ENCODE peak calls at places on chromosomes 13 and 19, in five cellular contexts. Q, D, E, F and S are unnamed samples.

GRCh38 chr19:10961763-10962536 is 1.1 kb downstream of the SMARCA4 start:
- DNase-seq in Q (no peak), D (no peak), E (no peak), F (peak; percentile 29), S (peak; percentile 24)

GRCh38 chr13:99033814-99034213 is 56.0 kb upstream of the DOCK9 start:
- DNase-seq in Q (no peak), D (no peak), E (peak; percentile 65), F (peak; percentile 47), S (peak; percentile 83)

GRCh38 chr13:93857126-93857525 is 622.4 kb downstream of the DCT start:
- DNase-seq in Q (no peak), D (no peak), E (peak; percentile 56), F (no peak), S (no peak)

GRCh38 chr13:48976677-48977625 is 1.2 kb downstream of the FNDC3A start:
- DNase-seq in Q (no peak), D (no peak), E (peak; percentile 31), F (peak; percentile 22), S (peak; percentile 71)

GRCh38 chr13:113002891-113003290 is 33.9 kb downstream of the MCF2L start:
- DNase-seq in Q (no peak), D (no peak), E (no peak), F (no peak), S (no peak)

GRCh38 chr13:74040200-74040599 is 94.0 kb downstream of the KLF12 start:
- DNase-seq in Q (peak; percentile 38), D (peak; percentile 47), E (peak; percentile 55), F (peak; percentile 25), S (no peak)

GRCh38 chr19:48511800-48512503 is at the start of gene LMTK3:
- DNase-seq in Q (peak; percentile 73), D (peak; percentile 88), E (no peak), F (peak; percentile 63), S (peak; percentile 92)

GRCh38 chr13:46721054-46721453 is 75.9 kb downstream of the ESD start:
- DNase-seq in Q (peak; percentile 38), D (peak; percentile 67), E (peak; percentile 73), F (peak; percentile 55), S (peak; percentile 66)

GRCh38 chr13:66859934-66860867 is 369.9 kb downstream of the PCDH9 start:
- DNase-seq in Q (no peak), D (no peak), E (peak; percentile 2), F (no peak), S (peak; percentile 57)

GRCh38 chr19:11539495-11540365 is 1.1 kb downstream of the CNN1 start:
- DNase-seq in Q (no peak), D (no peak), E (peak; percentile 39), F (peak; percentile 70), S (no peak)

GRCh38 chr19:2624537-2625091 is 77.9 kb downstream of the GNG7 start:
- DNase-seq in Q (no peak), D (no peak), E (no peak), F (no peak), S (no peak)

GRCh38 chr13:77323858-77324257 is 3.0 kb downstream of the MYCBP2 start:
- DNase-seq in Q (no peak), D (no peak), E (no peak), F (no peak), S (no peak)

GRCh38 chr13:80716610-80717081 is 375.7 kb upstream of the SPRY2 start:
- DNase-seq in Q (no peak), D (no peak), E (peak; percentile 90), F (no peak), S (peak; percentile 50)

GRCh38 chr13:97018029-97018819 is 23.9 kb upstream of the OXGR1 start:
- DNase-seq in Q (no peak), D (peak; percentile 50), E (peak; percentile 83), F (peak; percentile 61), S (peak; percentile 81)

GRCh38 chr13:45468676-45469075 is 3.9 kb downstream of the COG3 start:
- DNase-seq in Q (no peak), D (no peak), E (peak; percentile 31), F (no peak), S (no peak)

GRCh38 chr13:98869408-98870090 is 108.3 kb downstream of the DOCK9 start:
- DNase-seq in Q (no peak), D (no peak), E (peak; percentile 20), F (peak; percentile 11), S (no peak)

GRCh38 chr13:45718063-45718462 is 15.9 kb downstream of the CBY2 start:
- DNase-seq in Q (no peak), D (no peak), E (peak; percentile 21), F (peak; percentile 30), S (peak; percentile 20)

GRCh38 chr19:33904681-33905080 is 108.0 kb downstream of the KCTD15 start:
- DNase-seq in Q (no peak), D (no peak), E (peak; percentile 93), F (no peak), S (no peak)

GRCh38 chr13:99151516-99151915 is 49.1 kb upstream of the UBAC2 start:
- DNase-seq in Q (no peak), D (peak; percentile 42), E (peak; percentile 50), F (peak; percentile 77), S (no peak)

GRCh38 chr13:48233886-48234488 is 981 bp downstream of the ITM2B start:
- DNase-seq in Q (no peak), D (no peak), E (peak; percentile 78), F (peak; percentile 58), S (peak; percentile 75)

GRCh38 chr13:102555914-102556553 is 40.8 kb upstream of the TPP2 start:
- DNase-seq in Q (no peak), D (peak; percentile 9), E (peak; percentile 66), F (peak; percentile 49), S (peak; percentile 65)

GRCh38 chr19:58054792-58055482 is 4.1 kb upstream of the ZNF135 start:
- DNase-seq in Q (no peak), D (no peak), E (peak; percentile 23), F (no peak), S (peak; percentile 21)

GRCh38 chr19:56301152-56301551 is 13.5 kb downstream of the ZSCAN5A start:
- DNase-seq in Q (no peak), D (no peak), E (no peak), F (no peak), S (no peak)

GRCh38 chr19:51783373-51783772 is 11.6 kb upstream of the FPR3 start:
- DNase-seq in Q (no peak), D (peak; percentile 40), E (peak; percentile 62), F (no peak), S (no peak)

GRCh38 chr13:32846020-32846451 is 170.2 kb upstream of the KL start:
- DNase-seq in Q (no peak), D (peak; percentile 38), E (no peak), F (no peak), S (no peak)

GRCh38 chr13:109919715-109920375 is 133.5 kb upstream of the IRS2 start:
- DNase-seq in Q (no peak), D (no peak), E (peak; percentile 56), F (peak; percentile 58), S (no peak)

GRCh38 chr13:65901723-65902122 is 1328.4 kb downstream of the PCDH9 start:
- DNase-seq in Q (no peak), D (no peak), E (no peak), F (no peak), S (no peak)

GRCh38 chr13:96810104-96810503 is 184.2 kb downstream of the OXGR1 start:
- DNase-seq in Q (no peak), D (no peak), E (no peak), F (no peak), S (no peak)

GRCh38 chr19:40908981-40909380 is 26.9 kb upstream of the CYP2A7 start:
- DNase-seq in Q (peak; percentile 29), D (peak; percentile 69), E (peak; percentile 69), F (no peak), S (no peak)

GRCh38 chr13:39149896-39150295 is 111.6 kb downstream of the NHLRC3 start:
- DNase-seq in Q (no peak), D (no peak), E (no peak), F (no peak), S (no peak)

GRCh38 chr19:6540918-6541689 is 10.3 kb downstream of the TNFSF9 start:
- DNase-seq in Q (no peak), D (no peak), E (no peak), F (no peak), S (no peak)

GRCh38 chr19:6868341-6868740 is 19.0 kb upstream of the ADGRE1 start:
- DNase-seq in Q (no peak), D (no peak), E (no peak), F (no peak), S (peak; percentile 66)

GRCh38 chr19:43784981-43785808 is 4.4 kb upstream of the KCNN4 start:
- DNase-seq in Q (no peak), D (peak; percentile 76), E (peak; percentile 77), F (peak; percentile 76), S (peak; percentile 71)

GRCh38 chr19:45404557-45405434 is at the start of gene PPP1R13L:
- DNase-seq in Q (peak; percentile 52), D (peak; percentile 85), E (peak; percentile 85), F (peak; percentile 89), S (no peak)

GRCh38 chr13:33109319-33109718 is 93.1 kb downstream of the KL start:
- DNase-seq in Q (no peak), D (no peak), E (no peak), F (peak; percentile 61), S (no peak)

GRCh38 chr13:28820099-28821051 is at the start of gene MTUS2:
- DNase-seq in Q (peak; percentile 51), D (peak; percentile 54), E (peak; percentile 8), F (no peak), S (no peak)